ENCODE peak calls at places on chromosomes 13 and 19, in nine cellular contexts. K, V, T, X, Y, H, D, W and C are unnamed samples.

GRCh38 chr19:15779756-15780476 is 7.5 kb upstream of the OR10H5 start:
- DNase-seq in K (peak; percentile 73), V (no peak), T (peak; percentile 42), X (peak; percentile 79), Y (peak; percentile 38), H (peak; percentile 48), D (peak; percentile 60), W (no peak), C (no peak)

GRCh38 chr19:7287716-7288115 is 6.5 kb downstream of the INSR start:
- DNase-seq in K (no peak), V (no peak), T (no peak), X (no peak), Y (no peak), H (no peak), D (no peak), W (no peak), C (no peak)

GRCh38 chr13:30907167-30907761 is 1.2 kb downstream of the MEDAG start:
- DNase-seq in K (no peak), V (no peak), T (no peak), X (no peak), Y (no peak), H (no peak), D (no peak), W (no peak), C (no peak)

GRCh38 chr13:57624565-57625435 is 6.7 kb upstream of the PCDH17 start:
- DNase-seq in K (no peak), V (no peak), T (peak; percentile 43), X (peak; percentile 27), Y (peak; percentile 75), H (no peak), D (no peak), W (no peak), C (no peak)

GRCh38 chr13:41401371-41401770 is 56.0 kb upstream of the RGCC start:
- DNase-seq in K (no peak), V (no peak), T (no peak), X (no peak), Y (no peak), H (no peak), D (no peak), W (no peak), C (no peak)

GRCh38 chr19:33404916-33405315 is 31.4 kb downstream of the CEBPG start:
- DNase-seq in K (no peak), V (no peak), T (no peak), X (no peak), Y (peak; percentile 35), H (peak; percentile 4), D (no peak), W (no peak), C (no peak)

GRCh38 chr13:79434578-79434977 is 28.5 kb upstream of the RBM26 start:
- DNase-seq in K (no peak), V (no peak), T (no peak), X (no peak), Y (peak; percentile 37), H (no peak), D (no peak), W (no peak), C (no peak)

GRCh38 chr19:42275517-42275916 is 6.5 kb downstream of the CIC start:
- DNase-seq in K (no peak), V (no peak), T (no peak), X (no peak), Y (no peak), H (no peak), D (no peak), W (no peak), C (no peak)

GRCh38 chr19:647566-648284 is 8.0 kb downstream of the FGF22 start:
- DNase-seq in K (no peak), V (no peak), T (no peak), X (peak; percentile 22), Y (peak; percentile 51), H (no peak), D (no peak), W (no peak), C (no peak)
- H3K4me3 ChIP-seq in K (no peak overlapping the region), V (no peak overlapping the region), T (no peak overlapping the region), X (no peak overlapping the region), Y (no peak overlapping the region), H (no peak overlapping the region), D (no peak overlapping the region), W (no peak overlapping the region), C (no peak overlapping the region)

DNA sequence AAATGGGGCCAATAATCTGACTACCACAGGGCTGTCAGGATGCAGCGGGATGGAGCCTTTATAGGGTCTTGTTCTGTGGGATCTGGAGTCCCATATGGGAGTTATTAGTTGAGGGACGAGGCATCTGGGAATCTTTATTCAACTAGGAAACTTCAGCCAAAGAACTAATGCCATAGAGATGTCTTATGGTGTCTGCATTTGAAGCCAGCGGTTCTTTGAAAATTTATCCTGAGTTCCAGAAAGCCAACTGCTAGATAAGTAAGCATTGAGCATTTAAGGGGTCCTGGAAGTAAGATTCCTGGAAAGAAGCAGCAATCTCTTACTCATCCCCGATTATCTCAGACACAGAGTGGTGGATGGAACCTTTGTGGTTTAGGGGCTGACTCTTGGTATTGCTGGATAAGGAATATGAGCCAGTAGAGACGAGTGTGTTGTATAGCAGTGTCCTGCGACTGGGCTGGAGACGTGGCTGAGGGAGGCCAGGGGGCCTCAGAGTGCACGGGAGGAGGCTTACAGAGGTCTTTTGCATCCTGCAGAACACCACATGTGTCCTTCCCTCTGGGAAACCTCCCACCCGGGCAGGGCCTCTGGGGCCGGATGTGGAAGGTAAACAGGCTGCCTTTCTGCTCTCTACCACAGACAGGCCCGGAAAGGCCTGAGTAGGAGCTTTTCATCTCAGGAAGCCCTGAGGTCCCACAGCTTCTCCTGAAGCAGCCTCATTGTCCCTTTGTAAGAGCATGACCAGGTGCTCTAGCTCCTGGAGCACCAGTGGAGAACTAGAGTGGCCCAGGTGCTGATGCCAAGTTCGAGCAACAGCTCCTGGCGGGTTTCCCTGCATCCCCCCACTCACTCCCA is 28.8 kb downstream of the ACTN4 start:
- DNase-seq in K (no peak), V (no peak), T (no peak), X (peak; percentile 72), Y (peak; percentile 87), H (no peak), D (no peak), W (no peak), C (no peak)
- H3K27ac ChIP-seq in K (peak overlapping the region; percentile 84), V (peak overlapping the region; percentile 60), T (peak overlapping the region; percentile 37), X (peak overlapping the region; percentile 85), Y (peak overlapping the region; percentile 4), H (peak overlapping the region; percentile 84), D (peak overlapping the region; percentile 96), W (no peak overlapping the region), C (no peak overlapping the region)

DNA sequence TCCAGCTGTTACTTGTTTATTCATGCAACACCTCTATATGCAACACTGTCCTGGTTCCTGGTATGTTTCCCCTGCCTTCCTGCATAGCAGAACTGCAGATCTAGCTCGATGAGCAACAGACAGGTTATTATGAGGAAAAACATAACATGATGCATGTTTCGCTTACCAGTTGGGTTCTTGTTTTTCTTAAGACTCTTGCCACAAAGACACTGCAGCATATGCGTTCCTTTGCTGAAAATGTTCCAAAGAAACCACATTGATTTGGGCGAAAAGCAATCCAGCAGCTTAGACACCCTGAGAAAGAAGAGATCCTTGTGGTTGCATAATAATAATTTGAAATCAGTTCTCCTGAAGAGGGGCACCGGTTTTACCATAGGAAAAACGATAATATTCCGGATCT is 543 bp downstream of the FGF14 start:
- DNase-seq in K (no peak), V (no peak), T (no peak), X (no peak), Y (peak; percentile 69), H (no peak), D (no peak), W (no peak), C (no peak)
- H3K4me3 ChIP-seq in K (peak overlapping the region; percentile 58), V (no peak overlapping the region), T (no peak overlapping the region), X (peak overlapping the region; percentile 64), Y (no peak overlapping the region), H (peak overlapping the region; percentile 54), D (peak overlapping the region; percentile 57), W (no peak overlapping the region), C (peak overlapping the region; percentile 54)

GRCh38 chr13:50631041-50631440 is 212.5 kb downstream of the DLEU7 start:
- DNase-seq in K (no peak), V (no peak), T (no peak), X (no peak), Y (no peak), H (no peak), D (no peak), W (no peak), C (no peak)
- H3K27ac ChIP-seq in K (no peak overlapping the region), V (no peak overlapping the region), T (no peak overlapping the region), X (no peak overlapping the region), Y (no peak overlapping the region), H (peak overlapping the region; percentile 1), D (no peak overlapping the region), W (no peak overlapping the region), C (no peak overlapping the region)